ENCODE peak calls at places on chromosomes 11 and 22, in nine cellular contexts. Z is K562; W is endothelial cell of umbilical vein; L is uterus; T is heart left ventricle; G is CD4-positive, CD25-positive, alpha-beta regulatory T cell; Q is small intestine; C is colonic mucosa; I is fibroblast of the aortic adventitia. B is an unnamed sample.
A peak's percentile ranks its signal among the peaks of the same experiment; 100 is the strongest.

GRCh38 chr11:9774591-9775392 is 110.9 kb downstream of the SWAP70 start:
- DNase-seq in L (no peak), T (no peak), I (peak; percentile 92), W (peak; percentile 35), Q (no peak), Z (no peak), C (no peak), G (no peak), B (no peak)

GRCh38 chr11:96084610-96085348 is 160.9 kb upstream of the MTMR2 start:
- DNase-seq in C (no peak), G (no peak), I (no peak), Z (no peak), T (no peak), L (no peak), Q (no peak), W (peak; percentile 25), B (no peak)

GRCh38 chr11:30960387-30960992 is 374.3 kb upstream of the MPPED2 start:
- DNase-seq in Q (no peak), L (no peak), G (no peak), Z (no peak), C (no peak), T (no peak), I (peak; percentile 71), W (peak; percentile 4), B (no peak)

GRCh38 chr11:48047616-48048015 is 67.3 kb downstream of the PTPRJ start:
- DNase-seq in W (no peak), Q (no peak), I (peak; percentile 27), T (no peak), C (no peak), G (no peak), L (no peak), Z (no peak), B (no peak)

GRCh38 chr11:36306888-36307287 is 10.8 kb downstream of the PRR5L start:
- DNase-seq in Z (no peak), C (no peak), W (no peak), Q (no peak), L (no peak), I (peak; percentile 69), T (no peak), G (peak; percentile 36), B (no peak)

GRCh38 chr22:36253523-36254490 is 874 bp downstream of the APOL1 start:
- DNase-seq in G (no peak), Q (peak; percentile 30), Z (peak; percentile 20), C (no peak), T (peak; percentile 35), W (no peak), I (peak; percentile 58), L (no peak), B (no peak)

GRCh38 chr11:97743205-97743742 is 1277.5 kb upstream of the CNTN5 start:
- DNase-seq in L (no peak), W (peak; percentile 23), Z (no peak), G (no peak), I (peak; percentile 13), C (no peak), T (no peak), Q (no peak), B (peak; percentile 40)

GRCh38 chr22:48782817-48783511 is 1044.7 kb downstream of the BRD1 start:
- DNase-seq in I (no peak), G (no peak), Z (peak; percentile 37), T (peak; percentile 1), L (no peak), Q (no peak), W (no peak), C (no peak), B (no peak)

GRCh38 chr11:10225553-10225952 is 68.5 kb downstream of the SBF2 start:
- DNase-seq in G (no peak), W (no peak), I (peak; percentile 51), L (no peak), T (no peak), C (no peak), Z (no peak), Q (no peak), B (no peak)

GRCh38 chr11:34792814-34793241 is 123.4 kb downstream of the APIP start:
- DNase-seq in L (no peak), Z (no peak), G (no peak), T (no peak), I (peak; percentile 8), W (peak; percentile 89), C (no peak), Q (no peak), B (no peak)

GRCh38 chr11:63945482-63946163 is 6.8 kb downstream of the NAA40 start:
- DNase-seq in W (peak; percentile 68), Z (peak; percentile 64), L (peak; percentile 76), T (peak; percentile 70), C (peak; percentile 77), I (peak; percentile 88), G (peak; percentile 61), Q (peak; percentile 82), B (no peak)

GRCh38 chr11:92347404-92347803 is 122.8 kb downstream of the FAT3 start:
- DNase-seq in W (no peak), Z (no peak), T (no peak), G (no peak), Q (no peak), L (no peak), I (no peak), C (no peak), B (no peak)

GRCh38 chr11:130161441-130161840 is 1.9 kb downstream of the ST14 start:
- DNase-seq in L (no peak), T (no peak), Q (peak; percentile 48), Z (no peak), C (no peak), W (no peak), G (no peak), I (no peak), B (no peak)
- H3K4me3 ChIP-seq in L (no peak overlapping the region), T (no peak overlapping the region), Q (peak overlapping the region; percentile 67), Z (no peak overlapping the region), C (peak overlapping the region; percentile 67), W (no peak overlapping the region), G (no peak overlapping the region), I (no peak overlapping the region), B (no peak overlapping the region)

GRCh38 chr11:72779495-72780128 is 14.2 kb downstream of the STARD10 start:
- DNase-seq in C (peak; percentile 46), Z (no peak), T (no peak), G (no peak), L (no peak), W (no peak), I (no peak), Q (no peak), B (no peak)
- H3K4me3 ChIP-seq in C (peak overlapping the region; percentile 55), Z (no peak overlapping the region), T (no peak overlapping the region), G (no peak overlapping the region), L (no peak overlapping the region), W (no peak overlapping the region), I (no peak overlapping the region), Q (no peak overlapping the region), B (no peak overlapping the region)

GRCh38 chr11:120448240-120448639 is 63.3 kb upstream of the GRIK4 start:
- DNase-seq in C (no peak), T (no peak), Q (no peak), W (no peak), Z (no peak), L (no peak), G (no peak), I (no peak), B (no peak)
- H3K4me3 ChIP-seq in C (no peak overlapping the region), T (no peak overlapping the region), Q (no peak overlapping the region), W (no peak overlapping the region), Z (no peak overlapping the region), L (no peak overlapping the region), G (no peak overlapping the region), I (no peak overlapping the region), B (no peak overlapping the region)

DNA sequence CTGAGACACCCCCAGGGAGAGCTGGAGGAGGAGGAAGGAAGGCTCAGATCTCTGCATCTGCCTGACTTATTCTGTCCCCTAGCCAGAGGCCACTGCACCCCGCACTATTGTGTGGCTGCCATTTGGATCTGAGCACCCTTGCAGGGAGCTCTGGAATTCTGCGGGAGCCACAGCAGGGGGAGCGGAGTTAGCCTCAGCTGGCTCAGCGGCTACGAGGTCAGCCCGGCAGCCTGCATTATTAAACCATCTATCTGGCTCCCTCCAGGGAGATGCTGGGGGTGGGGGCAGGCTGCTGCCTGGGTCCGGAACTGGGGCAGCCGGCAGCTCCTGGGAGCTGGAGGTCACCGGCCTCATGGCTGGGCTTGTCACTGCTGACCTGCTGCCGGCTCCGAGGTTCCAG is 6.5 kb upstream of the ELFN2 start:
- DNase-seq in I (peak; percentile 23), Q (no peak), Z (no peak), G (no peak), T (no peak), W (no peak), L (no peak), C (no peak), B (no peak)
- H3K4me3 ChIP-seq in I (no peak overlapping the region), Q (no peak overlapping the region), Z (no peak overlapping the region), G (no peak overlapping the region), T (no peak overlapping the region), W (no peak overlapping the region), L (no peak overlapping the region), C (no peak overlapping the region), B (no peak overlapping the region)

DNA sequence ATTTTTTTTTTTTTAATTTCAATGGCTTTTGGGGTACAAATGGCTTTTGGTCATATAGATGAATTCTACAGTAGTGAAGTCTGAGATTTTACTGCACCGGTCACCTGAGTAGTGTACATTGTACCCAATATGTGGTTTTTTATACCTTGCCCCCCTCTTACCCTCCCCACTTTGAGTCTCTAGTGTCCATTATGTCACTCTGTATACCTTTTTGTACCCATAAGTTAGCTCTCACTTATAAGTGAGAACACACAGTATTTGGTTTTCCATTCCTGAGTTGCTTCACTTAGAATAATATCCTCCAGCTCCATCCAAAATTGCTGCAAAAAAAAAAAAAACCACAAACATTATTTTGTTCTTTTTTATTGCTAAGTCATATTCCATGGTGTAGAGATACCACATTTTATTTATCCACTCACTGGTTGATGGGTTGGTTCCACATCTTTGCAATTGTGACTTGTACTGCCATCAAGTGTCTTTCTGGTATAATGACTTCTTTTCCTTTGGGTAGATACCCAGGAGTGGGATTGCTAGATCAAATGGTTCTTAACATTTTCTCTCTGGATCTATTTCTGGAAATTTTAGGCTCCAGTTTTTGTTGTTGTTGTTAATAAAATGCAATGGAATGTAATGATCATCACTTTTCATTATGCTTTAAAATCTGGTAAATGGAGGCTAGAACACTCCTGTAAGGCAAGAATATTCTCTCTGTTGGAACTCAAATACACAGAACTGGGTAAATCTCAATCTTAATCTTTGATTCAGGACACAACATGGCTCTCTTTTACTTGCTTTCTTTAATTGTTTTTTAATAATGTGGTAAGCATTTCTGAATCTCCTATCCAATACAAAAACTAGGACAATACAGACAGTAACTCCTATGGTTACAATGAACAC is 10.3 kb downstream of the NEAT1 start:
- DNase-seq in G (peak; percentile 58), Q (peak; percentile 56), W (peak; percentile 50), I (peak; percentile 72), C (no peak), Z (no peak), T (no peak), L (no peak), B (peak; percentile 37)
- H3K4me3 ChIP-seq in G (peak overlapping the region; percentile 97), Q (no peak overlapping the region), W (no peak overlapping the region), I (peak overlapping the region; percentile 81), C (no peak overlapping the region), Z (no peak overlapping the region), T (peak overlapping the region; percentile 93), L (no peak overlapping the region), B (no peak overlapping the region)

B was measured in HL-60.